ENCODE peak calls at places on chromosomes 6 and 20, in four cellular contexts. M is HepG2, A is GM12878, L is K562. B is an unnamed sample.

GRCh38 chr20:44709797-44710196 is 5.4 kb upstream of the CCN5 start:
- DNase-seq in M (no peak), A (no peak), L (no peak), B (no peak)

GRCh38 chr20:61736001-61736635 is 329.6 kb downstream of the TAF4 start:
- DNase-seq in M (no peak), A (no peak), L (no peak), B (no peak)

GRCh38 chr6:83911278-83911677 is 51.8 kb downstream of the CYB5R4 start:
- DNase-seq in M (no peak), A (no peak), L (no peak), B (no peak)

GRCh38 chr20:50359607-50360217 is 150.5 kb upstream of the PTPN1 start:
- DNase-seq in M (no peak), A (no peak), L (no peak), B (no peak)

GRCh38 chr20:63177785-63178444 is 38.0 kb downstream of the YTHDF1 start:
- DNase-seq in M (no peak), A (no peak), L (no peak), B (peak; percentile 51)

GRCh38 chr20:46074006-46074405 is 15.8 kb downstream of the NCOA5 start:
- DNase-seq in M (no peak), A (no peak), L (no peak), B (no peak)

GRCh38 chr6:35244551-35244950 is 15.0 kb upstream of the ZNF76 start:
- DNase-seq in M (no peak), A (no peak), L (no peak), B (no peak)

GRCh38 chr6:41634657-41635056 is 3.6 kb upstream of the MDFI start:
- DNase-seq in M (no peak), A (no peak), L (no peak), B (no peak)

GRCh38 chr6:166551797-166552495 is 34.5 kb downstream of the RAMACL start:
- DNase-seq in M (no peak), A (no peak), L (no peak), B (no peak)
- H3K4me1 ChIP-seq in M (no peaks in the 10 kb centered on the region), A (no peaks in the 10 kb centered on the region), L (peaks cover under 1% of the 10 kb centered on the region), B (peaks cover 4% of the 10 kb centered on the region)

GRCh38 chr6:125939026-125939425 is 17.5 kb upstream of the HINT3 start:
- DNase-seq in M (no peak), A (no peak), L (no peak), B (no peak)
- TF ChIP-seq CHD4 in M (no peak), A (no peak), L (no peak), B (no peak)

GRCh38 chr6:167856999-167857660 is 30.4 kb downstream of the AFDN start:
- DNase-seq in M (peak; percentile 22), A (peak; percentile 28), L (peak; percentile 50), B (no peak)
- H3K4me1 ChIP-seq in M (peaks cover 87% of the 10 kb centered on the region), A (no peaks in the 10 kb centered on the region), L (peaks cover 6% of the 10 kb centered on the region), B (peaks cover 9% of the 10 kb centered on the region)

DNA sequence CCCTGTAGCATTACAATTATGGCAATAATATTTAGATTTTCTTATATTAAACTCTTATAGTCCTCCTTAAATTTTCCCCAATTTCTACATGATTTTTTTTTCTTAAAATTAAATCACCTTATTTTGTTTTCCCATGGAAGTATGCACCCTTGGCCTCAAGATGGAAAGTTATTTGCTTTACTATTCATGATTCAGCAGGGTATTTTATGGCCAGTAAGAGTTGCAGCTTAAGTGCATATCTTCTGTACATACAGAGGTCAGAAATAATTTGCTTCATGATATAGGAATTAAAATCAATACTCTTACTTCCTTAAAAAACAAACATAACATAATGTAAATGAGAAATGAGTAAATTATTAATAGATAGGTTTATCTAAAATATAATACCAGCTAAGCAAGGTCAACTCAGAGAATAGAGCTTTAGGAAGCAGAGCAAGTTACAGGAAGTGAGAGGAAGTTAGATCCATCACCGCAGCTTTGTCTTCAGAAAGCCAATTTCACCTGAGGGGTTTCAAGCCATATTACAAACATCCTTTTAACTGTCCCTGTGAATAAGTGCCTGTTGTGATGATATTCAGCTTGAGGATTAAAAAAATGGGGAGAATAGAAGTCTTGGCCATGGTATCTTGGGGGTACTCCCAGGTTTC is 24.6 kb upstream of the HS3ST5 start:
- DNase-seq in M (no peak), A (no peak), L (no peak), B (no peak)
- TF ChIP-seq CHD4 in M (no peak), A (no peak), L (no peak), B (no peak)

GRCh38 chr20:38245753-38246152 is 14.8 kb downstream of the KIAA1755 start:
- DNase-seq in M (no peak), A (no peak), L (no peak), B (no peak)

GRCh38 chr20:38247166-38247509 is 13.4 kb downstream of the KIAA1755 start:
- DNase-seq in M (no peak), A (no peak), L (no peak), B (no peak)

GRCh38 chr20:38243617-38244016 is 16.9 kb downstream of the KIAA1755 start:
- DNase-seq in M (no peak), A (no peak), L (no peak), B (no peak)

GRCh38 chr20:38249536-38250310 is 10.8 kb downstream of the KIAA1755 start:
- DNase-seq in M (no peak), A (no peak), L (no peak), B (no peak)

GRCh38 chr20:38246357-38247165 is 14.0 kb downstream of the KIAA1755 start:
- DNase-seq in M (no peak), A (no peak), L (no peak), B (no peak)
- H3K4me1 ChIP-seq in M (no peaks in the 10 kb centered on the region), A (no peaks in the 10 kb centered on the region), L (no peaks in the 10 kb centered on the region), B (no peaks in the 10 kb centered on the region)

GRCh38 chr6:13407709-13408695 is 79.4 kb downstream of the GFOD1 start:
- DNase-seq in M (peak; percentile 100), A (no peak), L (no peak), B (peak; percentile 94)
- TF ChIP-seq CHD4 in M (no peak), A (no peak), L (no peak), B (no peak)

DNA sequence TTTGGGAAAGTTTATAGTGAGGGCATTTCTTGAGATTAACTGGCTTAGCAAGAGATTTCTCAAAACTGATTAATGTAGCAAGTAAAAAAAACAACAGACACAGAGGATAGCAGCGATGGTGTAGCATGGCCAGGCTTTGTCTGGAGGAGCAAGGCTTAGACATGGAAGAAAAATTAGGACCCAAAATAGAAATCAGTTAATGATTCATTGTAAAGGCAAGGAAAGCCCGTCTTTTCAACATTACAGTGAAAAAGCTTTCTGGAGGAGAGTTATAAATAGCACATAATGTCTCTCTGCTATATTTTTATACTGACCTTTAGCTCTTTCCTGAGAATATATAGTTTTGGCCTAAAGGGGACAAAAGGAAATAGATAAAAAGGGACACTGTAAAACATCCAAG is 45.1 kb downstream of the FNDC1 start:
- DNase-seq in M (no peak), A (no peak), L (no peak), B (no peak)
- H3K4me1 ChIP-seq in M (no peaks in the 10 kb centered on the region), A (no peaks in the 10 kb centered on the region), L (no peaks in the 10 kb centered on the region), B (no peaks in the 10 kb centered on the region)